ENCODE peak calls at places on chromosomes 16 and 17, in nine cellular contexts. G, W, K, A, F, X, S, Q and L are unnamed samples. For H3K4me1, the result is how much of the 10 kb centered on the place peaks cover.

GRCh38 chr17:7889166-7889584 is 586 bp downstream of the CHD3 start:
- DNase-seq in A (peak), S (peak), X (peak), G (peak), K (peak), W (peak), Q (peak), F (peak), L (no peak)

GRCh38 chr16:55021595-55022475 is 91.2 kb downstream of the IRX5 start:
- DNase-seq in W (peak), X (no peak), A (no peak), Q (no peak), S (peak), F (no peak), G (peak), K (no peak), L (no peak)

GRCh38 chr16:66523861-66524354 is 26.0 kb downstream of the TK2 start:
- DNase-seq in W (no peak), F (no peak), X (no peak), A (peak), K (no peak), G (no peak), Q (no peak), S (peak), L (peak)

GRCh38 chr17:47692895-47693666 is 880 bp upstream of the TBKBP1 start:
- DNase-seq in X (no peak), A (no peak), K (no peak), G (no peak), S (no peak), F (no peak), W (peak), Q (no peak), L (no peak)

GRCh38 chr16:88701541-88702363 is 4.5 kb downstream of the RNF166 start:
- DNase-seq in A (no peak), X (no peak), W (no peak), G (no peak), K (no peak), Q (no peak), F (no peak), S (no peak), L (no peak)

GRCh38 chr16:12236491-12237030 is 260.0 kb downstream of the SNX29 start:
- DNase-seq in W (no peak), K (no peak), S (no peak), A (no peak), G (no peak), X (no peak), Q (no peak), F (no peak), L (no peak)

GRCh38 chr16:2151188-2152091 is 3.0 kb downstream of the RAB26 start:
- DNase-seq in X (no peak), F (no peak), S (no peak), G (no peak), W (peak), K (no peak), Q (no peak), A (no peak), L (no peak)

GRCh38 chr17:75842963-75843576 is 1.1 kb downstream of the UNC13D start:
- DNase-seq in W (no peak), X (no peak), F (no peak), K (no peak), Q (no peak), S (no peak), G (no peak), A (peak), L (peak)

GRCh38 chr16:64952177-64952576 is 169.7 kb downstream of the CDH11 start:
- DNase-seq in S (no peak), F (no peak), K (no peak), Q (no peak), W (no peak), A (no peak), G (no peak), X (no peak), L (no peak)

GRCh38 chr16:68776821-68777485 is 39.9 kb downstream of the CDH1 start:
- DNase-seq in Q (no peak), X (no peak), G (no peak), S (no peak), F (no peak), W (no peak), A (no peak), K (no peak), L (no peak)

GRCh38 chr17:72600934-72601333 is 480.1 kb downstream of the SOX9 start:
- DNase-seq in A (no peak), W (no peak), K (no peak), Q (no peak), F (no peak), G (no peak), X (no peak), S (no peak), L (no peak)

GRCh38 chr17:60060474-60060873 is 18.2 kb downstream of the HEATR6 start:
- DNase-seq in G (no peak), F (no peak), W (no peak), K (no peak), S (no peak), X (no peak), A (no peak), Q (no peak), L (no peak)

GRCh38 chr16:68259421-68259820 is 4.9 kb upstream of the SLC7A6 start:
- DNase-seq in S (no peak), X (no peak), A (no peak), K (no peak), F (no peak), Q (no peak), W (no peak), G (no peak), L (no peak)

GRCh38 chr17:81733507-81734404 is 21.7 kb downstream of the SLC25A10 start:
- DNase-seq in K (peak), X (peak), G (peak), Q (peak), W (peak), A (no peak), F (no peak), S (peak), L (no peak)

GRCh38 chr16:84889066-84889465 is 69.3 kb downstream of the CRISPLD2 start:
- DNase-seq in G (no peak), A (no peak), F (no peak), X (no peak), S (no peak), W (no peak), K (no peak), Q (no peak), L (no peak)

GRCh38 chr17:28741358-28742349 is 2.2 kb upstream of the TRAF4 start:
- DNase-seq in Q (no peak), K (no peak), G (no peak), F (no peak), A (no peak), S (peak), W (no peak), X (no peak), L (no peak)

GRCh38 chr16:72099377-72099818 is 5.8 kb downstream of the DHX38 start:
- DNase-seq in G (peak), S (peak), F (no peak), K (no peak), X (peak), Q (no peak), W (peak), A (peak), L (peak)

GRCh38 chr17:63830904-63831491 is 3.5 kb upstream of the FTSJ3 start:
- DNase-seq in G (no peak), X (no peak), S (no peak), W (no peak), A (no peak), Q (no peak), K (no peak), F (no peak), L (no peak)

GRCh38 chr17:41386227-41386626 is 4.1 kb upstream of the KRT34 start:
- DNase-seq in A (no peak), G (no peak), K (no peak), F (no peak), W (no peak), Q (no peak), X (no peak), S (no peak), L (no peak)

GRCh38 chr16:65414284-65414984 is 292.6 kb upstream of the CDH11 start:
- DNase-seq in X (no peak), Q (no peak), F (no peak), G (no peak), A (no peak), S (no peak), K (no peak), W (no peak), L (no peak)

GRCh38 chr17:49277638-49278037 is 47.1 kb upstream of the PHOSPHO1 start:
- DNase-seq in X (no peak), W (no peak), A (no peak), S (no peak), G (no peak), F (no peak), Q (no peak), K (no peak), L (no peak)

GRCh38 chr17:288802-289356 is 63.7 kb downstream of the RPH3AL start:
- DNase-seq in Q (no peak), A (no peak), X (no peak), F (no peak), K (peak), W (no peak), G (no peak), S (no peak), L (no peak)

GRCh38 chr17:48626470-48627241 is 498 bp upstream of the HOXB9 start:
- DNase-seq in W (peak), S (peak), K (no peak), G (peak), F (no peak), X (no peak), A (no peak), Q (no peak), L (peak)

GRCh38 chr17:70896843-70897242 is 727.5 kb downstream of the KCNJ2 start:
- DNase-seq in Q (no peak), X (no peak), F (no peak), W (no peak), K (no peak), S (no peak), A (no peak), G (no peak), L (no peak)

GRCh38 chr17:47853616-47854015 is 2.7 kb upstream of the SP6 start:
- DNase-seq in Q (no peak), X (no peak), F (no peak), A (no peak), G (no peak), K (no peak), W (no peak), S (no peak), L (no peak)

GRCh38 chr17:44752953-44753861 is 5.6 kb upstream of the ADAM11 start:
- DNase-seq in S (no peak), X (no peak), F (no peak), A (no peak), G (no peak), Q (no peak), W (no peak), K (no peak), L (no peak)

GRCh38 chr16:87844374-87844733 is 25.0 kb downstream of the SLC7A5 start:
- DNase-seq in A (no peak), X (no peak), F (no peak), W (peak), Q (no peak), G (peak), S (no peak), K (no peak), L (no peak)

GRCh38 chr17:13735444-13735843 is 133.7 kb upstream of the HS3ST3A1 start:
- DNase-seq in A (no peak), K (no peak), S (no peak), G (peak), Q (no peak), F (no peak), X (no peak), W (peak), L (no peak)

GRCh38 chr17:8121531-8122390 is 2.1 kb downstream of the HES7 start:
- DNase-seq in G (peak), W (peak), K (no peak), A (no peak), S (peak), F (no peak), Q (no peak), X (no peak), L (no peak)

GRCh38 chr17:73639322-73639721 is 4.9 kb downstream of the SDK2 start:
- DNase-seq in G (no peak), K (no peak), S (no peak), F (peak), Q (no peak), A (no peak), W (peak), X (peak), L (no peak)

GRCh38 chr16:71846443-71846842 is 667 bp downstream of the ATXN1L start:
- DNase-seq in Q (no peak), X (no peak), G (peak), A (peak), K (no peak), W (peak), F (no peak), S (peak), L (no peak)

GRCh38 chr16:676565-677297 is 1.3 kb downstream of the RHBDL1 start:
- DNase-seq in F (no peak), S (peak), K (no peak), W (no peak), A (no peak), X (peak), G (no peak), Q (no peak), L (no peak)

GRCh38 chr16:21598676-21599157 is 660 bp upstream of the METTL9 start:
- DNase-seq in K (no peak), W (no peak), S (peak), F (no peak), A (no peak), G (no peak), Q (no peak), X (no peak), L (no peak)

GRCh38 chr17:36948717-36949460 is at the start of gene AATF:
- DNase-seq in Q (peak), W (peak), S (peak), A (peak), K (peak), F (peak), G (peak), X (peak), L (peak)

GRCh38 chr17:55285340-55286301 is 20.9 kb downstream of the HLF start:
- DNase-seq in X (peak), Q (peak), W (no peak), A (no peak), K (peak), G (no peak), S (peak), F (peak), L (no peak)

GRCh38 chr16:29307598-29308507 is 98.7 kb downstream of the NPIPB11 start:
- DNase-seq in G (no peak), S (no peak), K (no peak), Q (no peak), X (no peak), F (no peak), A (no peak), W (no peak), L (no peak)

GRCh38 chr16:50067290-50067853 is 1.6 kb downstream of the HEATR3 start:
- DNase-seq in A (peak), S (no peak), W (peak), F (no peak), K (no peak), G (peak), X (no peak), Q (no peak), L (no peak)

GRCh38 chr16:16140537-16140936 is 82.8 kb downstream of the ABCC6 start:
- DNase-seq in K (no peak), Q (no peak), W (no peak), F (no peak), X (no peak), A (no peak), G (no peak), S (no peak), L (no peak)

GRCh38 chr16:16139806-16140205 is 83.5 kb downstream of the ABCC6 start:
- DNase-seq in A (no peak), F (no peak), X (no peak), Q (no peak), K (no peak), G (no peak), S (no peak), W (no peak), L (no peak)

GRCh38 chr16:16141784-16142396 is 81.4 kb downstream of the ABCC6 start:
- DNase-seq in W (no peak), F (no peak), A (no peak), S (no peak), K (no peak), Q (no peak), G (no peak), X (no peak), L (no peak)

GRCh38 chr16:16143038-16143763 is 80.1 kb downstream of the ABCC6 start:
- DNase-seq in A (no peak), K (no peak), Q (no peak), F (no peak), S (no peak), X (no peak), G (peak), W (peak), L (no peak)

DNA sequence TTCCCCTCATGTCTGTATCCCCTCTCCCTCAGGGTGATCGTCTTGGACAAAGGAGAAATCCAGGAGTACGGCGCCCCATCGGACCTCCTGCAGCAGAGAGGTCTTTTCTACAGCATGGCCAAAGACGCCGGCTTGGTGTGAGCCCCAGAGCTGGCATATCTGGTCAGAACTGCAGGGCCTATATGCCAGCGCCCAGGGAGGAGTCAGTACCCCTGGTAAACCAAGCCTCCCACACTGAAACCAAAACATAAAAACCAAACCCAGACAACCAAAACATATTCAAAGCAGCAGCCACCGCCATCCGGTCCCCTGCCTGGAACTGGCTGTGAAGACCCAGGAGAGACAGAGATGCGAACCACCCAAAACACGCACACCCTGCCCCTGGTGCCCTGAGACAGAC is 82.2 kb downstream of the ABCC6 start:
- DNase-seq in W (no peak), S (no peak), K (no peak), G (no peak), A (no peak), F (no peak), X (no peak), Q (no peak), L (no peak)
- H3K27ac ChIP-seq in W (no peak), S (no peak), K (no peak), G (no peak), A (no peak), F (no peak), X (no peak), Q (no peak), L (no peak)

GRCh38 chr17:77375108-77375507 is 234.3 kb downstream of the SEC14L1 start:
- DNase-seq in S (no peak), G (peak), K (no peak), A (no peak), F (no peak), Q (no peak), X (peak), W (no peak), L (no peak)
- H3K4me1 ChIP-seq in S (half or more), G (half or more), K (half or more), A (half or more), F (half or more), Q (half or more), X (half or more), W (under half), L (half or more)

GRCh38 chr16:89729293-89729692 is 8.0 kb downstream of the ZNF276 start:
- DNase-seq in X (no peak), Q (no peak), K (no peak), A (no peak), G (no peak), S (no peak), F (no peak), W (peak), L (no peak)

GRCh38 chr16:89730610-89731234 is 9.4 kb downstream of the ZNF276 start:
- DNase-seq in W (peak), Q (no peak), S (no peak), F (no peak), X (no peak), G (no peak), K (no peak), A (no peak), L (peak)

GRCh38 chr16:89727406-89728120 is 6.2 kb downstream of the ZNF276 start:
- DNase-seq in X (no peak), S (no peak), A (no peak), W (peak), K (no peak), F (no peak), Q (no peak), G (peak), L (no peak)

GRCh38 chr16:89732142-89732917 is 11.0 kb downstream of the ZNF276 start:
- DNase-seq in Q (no peak), X (no peak), F (no peak), G (no peak), A (no peak), W (peak), S (no peak), K (no peak), L (no peak)

GRCh38 chr16:89729863-89730574 is 8.7 kb downstream of the ZNF276 start:
- DNase-seq in G (no peak), F (no peak), Q (no peak), W (peak), X (no peak), S (no peak), A (no peak), K (no peak), L (no peak)
- H3K27ac ChIP-seq in G (no peak), F (no peak), Q (no peak), W (peak), X (no peak), S (no peak), A (no peak), K (no peak), L (no peak)

GRCh38 chr16:11053916-11054460 is 109.6 kb downstream of the CLEC16A start:
- DNase-seq in G (no peak), F (no peak), S (no peak), X (no peak), W (no peak), Q (no peak), K (no peak), A (no peak), L (no peak)
- H3K4me1 ChIP-seq in G (under half), F (under half), S (under half), X (under half), W (under half), Q (under half), K (under half), A (under half), L (under half)